ENCODE peak calls at places on chromosomes 12 and 14, in eight cellular contexts. O is neural progenitor cell, I is mammary epithelial cell, K is K562, Q is endothelial cell of umbilical vein, G is astrocyte, L is GM12878, H is fibroblast of lung. X is an unnamed sample.

GRCh38 chr12:65556676-65557424 is 267.4 kb upstream of the HMGA2 start:
- DNase-seq in O (peak; percentile 88), I (peak; percentile 94), K (peak; percentile 83), Q (peak; percentile 88), G (peak; percentile 55), L (peak; percentile 9), H (peak; percentile 72), X (peak; percentile 90)

GRCh38 chr12:94481734-94482133 is 22.1 kb upstream of the CEP83 start:
- DNase-seq in O (no peak), I (no peak), K (no peak), Q (no peak), G (no peak), L (no peak), H (no peak), X (no peak)

GRCh38 chr14:74950795-74951442 is 4.5 kb downstream of the PGF start:
- DNase-seq in O (no peak), I (no peak), K (no peak), Q (no peak), G (no peak), L (no peak), H (no peak), X (no peak)

GRCh38 chr12:100688451-100688864 is 106.1 kb upstream of the ANO4 start:
- DNase-seq in O (no peak), I (peak; percentile 37), K (no peak), Q (no peak), G (no peak), L (no peak), H (peak; percentile 6), X (no peak)

GRCh38 chr12:122333142-122334087 is 67.1 kb upstream of the VPS33A start:
- DNase-seq in O (no peak), I (no peak), K (peak; percentile 67), Q (no peak), G (no peak), L (no peak), H (no peak), X (no peak)

GRCh38 chr14:77909911-77910310 is 110.0 kb downstream of the ADCK1 start:
- DNase-seq in O (no peak), I (no peak), K (no peak), Q (no peak), G (no peak), L (no peak), H (no peak), X (no peak)

GRCh38 chr12:122452701-122453285 is 30.3 kb upstream of the CLIP1 start:
- DNase-seq in O (no peak), I (no peak), K (no peak), Q (no peak), G (no peak), L (no peak), H (no peak), X (no peak)

GRCh38 chr12:117963836-117964235 is 5.0 kb downstream of the KSR2 start:
- DNase-seq in O (no peak), I (no peak), K (no peak), Q (no peak), G (no peak), L (no peak), H (no peak), X (no peak)

GRCh38 chr12:2970744-2971143 is 11.5 kb downstream of the TEAD4 start:
- DNase-seq in O (no peak), I (no peak), K (no peak), Q (no peak), G (no peak), L (no peak), H (no peak), X (no peak)

GRCh38 chr14:101926085-101926484 is 38.3 kb upstream of the DYNC1H1 start:
- DNase-seq in O (no peak), I (no peak), K (peak; percentile 64), Q (no peak), G (no peak), L (no peak), H (no peak), X (no peak)

GRCh38 chr12:124538194-124539082 is 29.0 kb downstream of the NCOR2 start:
- DNase-seq in O (no peak), I (no peak), K (no peak), Q (no peak), G (no peak), L (no peak), H (no peak), X (no peak)

GRCh38 chr12:56188116-56188785 is 1.0 kb downstream of the SMARCC2 start:
- DNase-seq in O (peak; percentile 15), I (no peak), K (no peak), Q (no peak), G (no peak), L (no peak), H (no peak), X (no peak)

GRCh38 chr12:8697476-8698131 is at the start of gene RIMKLB:
- DNase-seq in O (peak; percentile 95), I (peak; percentile 78), K (peak; percentile 87), Q (peak; percentile 78), G (peak; percentile 61), L (no peak), H (peak; percentile 78), X (no peak)

GRCh38 chr14:102945346-102946130 is 23.1 kb downstream of the AMN start:
- DNase-seq in O (no peak), I (no peak), K (no peak), Q (no peak), G (peak; percentile 45), L (no peak), H (peak; percentile 64), X (no peak)

GRCh38 chr12:104750061-104750460 is 208.0 kb downstream of the SLC41A2 start:
- DNase-seq in O (no peak), I (no peak), K (peak; percentile 20), Q (no peak), G (peak; percentile 78), L (no peak), H (peak; percentile 83), X (no peak)

GRCh38 chr12:14249368-14249767 is 116.1 kb upstream of the ATF7IP start:
- DNase-seq in O (peak; percentile 53), I (peak; percentile 46), K (no peak), Q (no peak), G (no peak), L (no peak), H (no peak), X (no peak)
- H2AFZ ChIP-seq in O (no peak overlapping the region), I (peak overlapping the region; percentile 60), K (no peak overlapping the region), Q (peak overlapping the region; percentile 9), G (no peak overlapping the region), L (no peak overlapping the region), H (no peak overlapping the region), X (no peak overlapping the region)

DNA sequence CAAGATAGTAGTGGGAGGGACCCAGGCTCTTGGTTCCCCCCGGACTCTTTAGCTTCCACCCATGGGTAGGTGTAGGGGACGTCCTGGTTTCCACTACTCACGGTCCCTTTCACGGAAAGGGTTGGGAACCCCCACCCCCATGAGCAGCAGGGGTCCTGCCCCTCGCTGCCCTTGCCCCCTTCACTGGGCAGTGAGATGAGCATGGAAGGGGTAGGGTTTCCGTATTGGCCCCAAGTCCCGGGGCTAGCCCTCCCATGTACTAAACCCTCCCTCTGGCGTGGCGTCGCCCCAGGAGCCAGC is 12.7 kb downstream of the AGAP2 start:
- DNase-seq in O (no peak), I (no peak), K (no peak), Q (no peak), G (no peak), L (no peak), H (no peak), X (no peak)
- H3K4me3 ChIP-seq in O (peak overlapping the region; percentile 77), I (peak overlapping the region; percentile 81), K (no peak overlapping the region), Q (no peak overlapping the region), G (peak overlapping the region; percentile 85), L (no peak overlapping the region), H (peak overlapping the region; percentile 84), X (peak overlapping the region; percentile 92)

DNA sequence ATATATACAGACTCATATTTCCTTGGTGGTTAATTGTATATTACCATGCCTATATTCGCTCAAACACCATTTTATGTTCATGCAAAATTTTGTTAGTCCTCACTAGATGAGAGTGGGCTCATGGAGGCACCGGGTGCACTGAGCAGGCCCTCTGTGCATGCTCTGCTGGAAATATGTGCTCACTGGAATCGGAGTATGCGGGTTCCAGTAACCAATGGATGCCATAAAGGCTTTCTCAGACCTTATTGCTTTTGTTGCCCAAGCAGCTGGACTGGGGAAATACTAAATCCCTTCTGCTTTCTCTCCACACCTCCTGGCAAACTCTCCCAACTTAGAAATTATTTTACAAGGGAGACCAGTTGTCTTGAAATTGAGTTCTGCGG is 7.7 kb upstream of the HOXC6 start:
- DNase-seq in O (no peak), I (no peak), K (no peak), Q (no peak), G (no peak), L (no peak), H (no peak), X (no peak)
- TF ChIP-seq EZH2 in O (no peak), I (no peak), K (no peak), Q (peak; percentile 12), G (no peak), L (no peak), H (no peak), X (no peak)

GRCh38 chr12:12909995-12910391 is 18.6 kb downstream of the GPRC5A start:
- DNase-seq in O (no peak), I (no peak), K (peak; percentile 15), Q (no peak), G (no peak), L (no peak), H (peak; percentile 39), X (no peak)

GRCh38 chr12:12907552-12907951 is 16.2 kb downstream of the GPRC5A start:
- DNase-seq in O (no peak), I (no peak), K (no peak), Q (no peak), G (no peak), L (no peak), H (no peak), X (no peak)

GRCh38 chr12:12913626-12914388 is 22.4 kb downstream of the GPRC5A start:
- DNase-seq in O (no peak), I (no peak), K (no peak), Q (no peak), G (no peak), L (no peak), H (no peak), X (no peak)

GRCh38 chr12:12908252-12908651 is 16.9 kb downstream of the GPRC5A start:
- DNase-seq in O (no peak), I (no peak), K (no peak), Q (no peak), G (no peak), L (no peak), H (no peak), X (no peak)

GRCh38 chr12:12909228-12909994 is 18.0 kb downstream of the GPRC5A start:
- DNase-seq in O (no peak), I (no peak), K (no peak), Q (no peak), G (no peak), L (no peak), H (no peak), X (no peak)
- H2AFZ ChIP-seq in O (peak overlapping the region; percentile 9), I (no peak overlapping the region), K (no peak overlapping the region), Q (peak overlapping the region; percentile 6), G (no peak overlapping the region), L (peak overlapping the region; percentile 7), H (no peak overlapping the region), X (no peak overlapping the region)

DNA sequence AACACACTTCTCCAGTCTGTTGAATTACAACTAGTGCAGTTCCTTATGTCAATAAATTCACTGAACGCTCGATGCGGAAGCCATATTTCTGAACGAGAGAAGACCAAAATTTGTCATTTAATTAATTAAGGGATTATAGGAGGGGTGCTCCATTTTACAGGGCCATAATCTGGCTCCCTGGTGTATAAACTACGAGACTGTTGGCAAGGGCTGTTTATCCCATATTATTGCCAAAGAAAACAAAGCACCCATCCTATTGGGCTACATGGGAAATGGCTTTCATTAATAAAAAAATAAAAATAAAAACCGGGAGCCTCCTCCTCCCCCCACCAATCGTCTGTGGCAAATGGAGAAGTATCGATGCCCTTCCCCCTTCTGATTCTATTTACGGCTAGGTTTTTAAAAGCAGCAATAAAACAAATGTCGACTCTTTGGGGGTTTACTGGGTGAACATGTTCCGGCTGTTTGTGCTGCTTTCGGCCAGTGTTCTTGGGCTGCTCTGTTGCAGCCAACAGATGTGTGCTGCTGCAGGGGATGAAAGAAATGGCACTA is 24.8 kb downstream of the ATF7 start:
- DNase-seq in O (no peak), I (no peak), K (no peak), Q (no peak), G (no peak), L (no peak), H (no peak), X (no peak)
- H3K4me3 ChIP-seq in O (no peak overlapping the region), I (no peak overlapping the region), K (no peak overlapping the region), Q (no peak overlapping the region), G (no peak overlapping the region), L (peak overlapping the region; percentile 32), H (peak overlapping the region; percentile 34), X (no peak overlapping the region)

X was measured in keratinocyte.